ENCODE peak calls at places on chromosomes 11 and 22, in six cellular contexts. One of them, this sample, is unnamed.

GRCh38 chr11:27120211-27120610 is 79.6 kb downstream of the BBOX1 start:
- DNase-seq in neuronal stem cell: no peak
- DNase-seq in fibroblast of lung: peak
- DNase-seq in T-helper 1 cell: no peak
- DNase-seq in amniotic stem cell: no peak
- DNase-seq in non-pigmented ciliary epithelial cell: no peak
- DNase-seq in this sample: no peak

GRCh38 chr11:67384851-67385366 is 6.9 kb upstream of the RAD9A start:
- DNase-seq in neuronal stem cell: no peak
- DNase-seq in fibroblast of lung: peak
- DNase-seq in T-helper 1 cell: no peak
- DNase-seq in amniotic stem cell: no peak
- DNase-seq in non-pigmented ciliary epithelial cell: no peak
- DNase-seq in this sample: peak

GRCh38 chr22:23113067-23113846 is 28.5 kb downstream of the RSPH14 start:
- DNase-seq in neuronal stem cell: no peak
- DNase-seq in fibroblast of lung: peak
- DNase-seq in T-helper 1 cell: no peak
- DNase-seq in amniotic stem cell: no peak
- DNase-seq in non-pigmented ciliary epithelial cell: no peak
- DNase-seq in this sample: peak

GRCh38 chr11:113176971-113177370 is 137.4 kb upstream of the TTC12 start:
- DNase-seq in neuronal stem cell: no peak
- DNase-seq in fibroblast of lung: peak
- DNase-seq in T-helper 1 cell: no peak
- DNase-seq in amniotic stem cell: peak
- DNase-seq in non-pigmented ciliary epithelial cell: peak
- DNase-seq in this sample: peak

GRCh38 chr11:96390403-96390830 is 604 bp downstream of the JRKL start:
- DNase-seq in neuronal stem cell: no peak
- DNase-seq in fibroblast of lung: peak
- DNase-seq in T-helper 1 cell: no peak
- DNase-seq in amniotic stem cell: no peak
- DNase-seq in non-pigmented ciliary epithelial cell: no peak
- DNase-seq in this sample: no peak

GRCh38 chr11:72955466-72955865 is 141.3 kb downstream of the ATG16L2 start:
- DNase-seq in neuronal stem cell: no peak
- DNase-seq in fibroblast of lung: no peak
- DNase-seq in T-helper 1 cell: no peak
- DNase-seq in amniotic stem cell: no peak
- DNase-seq in non-pigmented ciliary epithelial cell: no peak
- DNase-seq in this sample: no peak

GRCh38 chr22:21020802-21021429 is 6.0 kb downstream of the P2RX6 start:
- DNase-seq in neuronal stem cell: no peak
- DNase-seq in fibroblast of lung: no peak
- DNase-seq in T-helper 1 cell: no peak
- DNase-seq in amniotic stem cell: no peak
- DNase-seq in non-pigmented ciliary epithelial cell: no peak
- DNase-seq in this sample: no peak

GRCh38 chr22:48315415-48316244 is 1512.0 kb downstream of the BRD1 start:
- DNase-seq in neuronal stem cell: no peak
- DNase-seq in fibroblast of lung: no peak
- DNase-seq in T-helper 1 cell: no peak
- DNase-seq in amniotic stem cell: no peak
- DNase-seq in non-pigmented ciliary epithelial cell: no peak
- DNase-seq in this sample: no peak

GRCh38 chr11:66231561-66231960 is 36.9 kb upstream of the RAB1B start:
- DNase-seq in neuronal stem cell: no peak
- DNase-seq in fibroblast of lung: no peak
- DNase-seq in T-helper 1 cell: no peak
- DNase-seq in amniotic stem cell: no peak
- DNase-seq in non-pigmented ciliary epithelial cell: no peak
- DNase-seq in this sample: no peak

GRCh38 chr11:128768876-128769275 is 75.0 kb downstream of the FLI1 start:
- DNase-seq in neuronal stem cell: no peak
- DNase-seq in fibroblast of lung: no peak
- DNase-seq in T-helper 1 cell: no peak
- DNase-seq in amniotic stem cell: no peak
- DNase-seq in non-pigmented ciliary epithelial cell: no peak
- DNase-seq in this sample: no peak

GRCh38 chr11:111012497-111012896 is 233.0 kb upstream of the POU2AF2 start:
- DNase-seq in neuronal stem cell: no peak
- DNase-seq in fibroblast of lung: no peak
- DNase-seq in T-helper 1 cell: no peak
- DNase-seq in amniotic stem cell: no peak
- DNase-seq in non-pigmented ciliary epithelial cell: no peak
- DNase-seq in this sample: no peak

GRCh38 chr22:42725606-42726355 is 5.1 kb upstream of the A4GALT start:
- DNase-seq in neuronal stem cell: no peak
- DNase-seq in fibroblast of lung: no peak
- DNase-seq in T-helper 1 cell: no peak
- DNase-seq in amniotic stem cell: no peak
- DNase-seq in non-pigmented ciliary epithelial cell: no peak
- DNase-seq in this sample: no peak

GRCh38 chr22:43039800-43040199 is 24.9 kb upstream of the PACSIN2 start:
- DNase-seq in neuronal stem cell: no peak
- DNase-seq in fibroblast of lung: no peak
- DNase-seq in T-helper 1 cell: no peak
- DNase-seq in amniotic stem cell: no peak
- DNase-seq in non-pigmented ciliary epithelial cell: no peak
- DNase-seq in this sample: no peak

GRCh38 chr11:115924744-115925567 is 420.7 kb upstream of the CADM1 start:
- DNase-seq in neuronal stem cell: no peak
- DNase-seq in fibroblast of lung: peak
- DNase-seq in T-helper 1 cell: no peak
- DNase-seq in amniotic stem cell: no peak
- DNase-seq in non-pigmented ciliary epithelial cell: no peak
- DNase-seq in this sample: peak

GRCh38 chr22:42974223-42974622 is 40.7 kb downstream of the PACSIN2 start:
- DNase-seq in neuronal stem cell: no peak
- DNase-seq in fibroblast of lung: no peak
- DNase-seq in T-helper 1 cell: no peak
- DNase-seq in amniotic stem cell: no peak
- DNase-seq in non-pigmented ciliary epithelial cell: no peak
- DNase-seq in this sample: no peak

GRCh38 chr11:10857604-10858504 is at the start of gene ZBED5:
- DNase-seq in neuronal stem cell: peak
- DNase-seq in fibroblast of lung: peak
- DNase-seq in T-helper 1 cell: peak
- DNase-seq in amniotic stem cell: peak
- DNase-seq in non-pigmented ciliary epithelial cell: peak
- DNase-seq in this sample: peak

GRCh38 chr22:24177045-24177444 is 4.2 kb upstream of the SUSD2 start:
- DNase-seq in neuronal stem cell: no peak
- DNase-seq in fibroblast of lung: no peak
- DNase-seq in T-helper 1 cell: no peak
- DNase-seq in amniotic stem cell: no peak
- DNase-seq in non-pigmented ciliary epithelial cell: no peak
- DNase-seq in this sample: no peak

GRCh38 chr11:78022397-78023396 is at the start of gene KCTD14:
- DNase-seq in neuronal stem cell: no peak
- DNase-seq in fibroblast of lung: no peak
- DNase-seq in T-helper 1 cell: no peak
- DNase-seq in amniotic stem cell: no peak
- DNase-seq in non-pigmented ciliary epithelial cell: no peak
- DNase-seq in this sample: no peak

GRCh38 chr11:2525941-2526807 is 81.4 kb downstream of the KCNQ1 start:
- DNase-seq in neuronal stem cell: no peak
- DNase-seq in fibroblast of lung: no peak
- DNase-seq in T-helper 1 cell: peak
- DNase-seq in amniotic stem cell: no peak
- DNase-seq in non-pigmented ciliary epithelial cell: no peak
- DNase-seq in this sample: no peak

GRCh38 chr11:15268598-15268997 is 153.9 kb downstream of the INSC start:
- DNase-seq in neuronal stem cell: no peak
- DNase-seq in fibroblast of lung: no peak
- DNase-seq in T-helper 1 cell: no peak
- DNase-seq in amniotic stem cell: no peak
- DNase-seq in non-pigmented ciliary epithelial cell: no peak
- DNase-seq in this sample: no peak

GRCh38 chr11:73157141-73158010 is 15.3 kb upstream of the FCHSD2 start:
- DNase-seq in neuronal stem cell: no peak
- DNase-seq in fibroblast of lung: peak
- DNase-seq in T-helper 1 cell: no peak
- DNase-seq in amniotic stem cell: peak
- DNase-seq in non-pigmented ciliary epithelial cell: no peak
- DNase-seq in this sample: peak

GRCh38 chr11:46235777-46236688 is 41.4 kb upstream of the CREB3L1 start:
- DNase-seq in neuronal stem cell: no peak
- DNase-seq in fibroblast of lung: peak
- DNase-seq in T-helper 1 cell: no peak
- DNase-seq in amniotic stem cell: no peak
- DNase-seq in non-pigmented ciliary epithelial cell: no peak
- DNase-seq in this sample: no peak

GRCh38 chr11:76410771-76411423 is 29.8 kb downstream of the GVQW3 start:
- DNase-seq in neuronal stem cell: no peak
- DNase-seq in fibroblast of lung: no peak
- DNase-seq in T-helper 1 cell: no peak
- DNase-seq in amniotic stem cell: no peak
- DNase-seq in non-pigmented ciliary epithelial cell: no peak
- DNase-seq in this sample: no peak

GRCh38 chr11:31927982-31928381 is 116.9 kb upstream of the PAX6 start:
- DNase-seq in neuronal stem cell: no peak
- DNase-seq in fibroblast of lung: no peak
- DNase-seq in T-helper 1 cell: no peak
- DNase-seq in amniotic stem cell: no peak
- DNase-seq in non-pigmented ciliary epithelial cell: no peak
- DNase-seq in this sample: no peak

GRCh38 chr11:57320067-57320718 is 4.6 kb downstream of the TNKS1BP1 start:
- DNase-seq in neuronal stem cell: no peak
- DNase-seq in fibroblast of lung: no peak
- DNase-seq in T-helper 1 cell: no peak
- DNase-seq in amniotic stem cell: no peak
- DNase-seq in non-pigmented ciliary epithelial cell: no peak
- DNase-seq in this sample: no peak

GRCh38 chr11:67449116-67449844 is 3.2 kb downstream of the GPR152 start:
- DNase-seq in neuronal stem cell: no peak
- DNase-seq in fibroblast of lung: no peak
- DNase-seq in T-helper 1 cell: no peak
- DNase-seq in amniotic stem cell: no peak
- DNase-seq in non-pigmented ciliary epithelial cell: no peak
- DNase-seq in this sample: no peak